ENCODE peak calls at places on chromosomes 5 and 9, in ten cellular contexts. C, F, L, O, B, N, Z, I, M and W are unnamed samples.

GRCh38 chr5:151139646-151140045 is 17.9 kb downstream of the ANXA6 start:
- ATAC-seq in L (no peak), B (no peak), Z (no peak), F (peak; percentile 68), M (no peak), I (no peak), N (no peak), O (no peak), C (no peak), W (no peak)

GRCh38 chr5:37554938-37555337 is 175.8 kb downstream of the WDR70 start:
- ATAC-seq in M (no peak), N (peak; percentile 23), Z (no peak), I (no peak), O (peak; percentile 54), B (no peak), F (no peak), C (no peak), L (peak; percentile 42), W (no peak)

GRCh38 chr5:160083012-160083436 is 36.2 kb downstream of the PWWP2A start:
- ATAC-seq in Z (no peak), L (peak; percentile 75), O (no peak), I (peak; percentile 81), N (no peak), F (no peak), C (no peak), M (no peak), B (no peak), W (no peak)

GRCh38 chr5:143399616-143400540 is 3.6 kb downstream of the NR3C1 start:
- ATAC-seq in M (no peak), Z (no peak), L (no peak), F (no peak), O (no peak), N (no peak), C (no peak), B (no peak), I (no peak), W (no peak)

GRCh38 chr9:8703904-8704303 is 904.3 kb upstream of the DMAC1 start:
- ATAC-seq in O (no peak), F (no peak), N (peak; percentile 69), B (no peak), C (no peak), M (no peak), Z (no peak), L (no peak), I (no peak), W (no peak)

GRCh38 chr5:159050408-159051091 is 49.2 kb downstream of the EBF1 start:
- ATAC-seq in N (peak; percentile 21), B (no peak), O (no peak), Z (peak; percentile 17), I (no peak), C (no peak), M (peak; percentile 35), F (no peak), L (peak; percentile 27), W (peak; percentile 32)

GRCh38 chr5:59458966-59459729 is 434.4 kb downstream of the PDE4D start:
- ATAC-seq in Z (no peak), F (no peak), C (no peak), M (no peak), N (no peak), O (no peak), L (no peak), I (no peak), B (no peak), W (no peak)

GRCh38 chr9:127035423-127035822 is 87.0 kb downstream of the ANGPTL2 start:
- ATAC-seq in N (peak; percentile 56), O (no peak), F (no peak), I (no peak), M (peak; percentile 81), Z (peak; percentile 72), L (no peak), B (no peak), C (peak; percentile 67), W (peak; percentile 90)

GRCh38 chr5:36177715-36178556 is 26.0 kb downstream of the SKP2 start:
- ATAC-seq in M (no peak), O (peak; percentile 45), B (no peak), Z (no peak), L (peak; percentile 89), N (peak; percentile 67), F (no peak), C (peak; percentile 51), I (peak; percentile 85), W (peak; percentile 51)

GRCh38 chr9:71648453-71648852 is 119.9 kb downstream of the CEMIP2 start:
- ATAC-seq in C (no peak), O (no peak), B (no peak), L (no peak), I (no peak), F (no peak), Z (no peak), M (no peak), N (no peak), W (no peak)

DNA sequence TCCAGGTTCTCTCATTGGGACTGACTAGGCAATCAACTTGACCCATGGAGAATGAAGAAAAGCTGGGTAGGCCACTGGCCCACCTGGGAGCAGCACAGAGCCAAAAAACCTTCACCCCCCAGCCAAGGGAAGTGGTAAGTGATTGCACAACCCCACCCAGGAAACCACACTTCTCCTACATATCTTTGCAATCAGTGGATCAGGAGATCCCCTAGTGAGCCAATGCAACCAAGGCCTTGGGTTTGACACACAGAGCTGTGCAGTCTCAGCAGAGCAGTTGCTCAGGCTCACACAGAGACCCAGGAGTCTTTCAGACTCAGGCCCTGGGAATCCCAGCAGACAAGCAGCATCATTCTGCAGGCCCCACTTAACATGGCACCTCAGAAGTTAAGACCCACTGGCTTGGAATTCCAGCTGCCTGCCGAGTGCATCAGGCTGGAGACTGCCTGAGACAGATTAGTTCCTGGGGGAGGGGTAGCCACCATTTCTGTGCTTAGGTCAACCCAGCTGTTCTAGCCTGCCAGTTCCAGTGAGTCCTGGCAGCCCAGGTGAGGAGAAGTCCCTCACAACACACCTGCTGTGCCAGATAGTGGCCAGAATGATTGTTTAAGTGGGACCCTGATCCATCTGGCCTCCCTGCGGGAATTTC is 136.4 kb downstream of the SAXO1 start:
- ATAC-seq in I (no peak), M (no peak), L (no peak), B (no peak), Z (no peak), F (no peak), O (no peak), C (no peak), N (no peak), W (no peak)
- H3K9me3 ChIP-seq in I (no peaks in the 10 kb centered on the region), M (peaks cover 30% of the 10 kb centered on the region), L (peaks cover 10% of the 10 kb centered on the region), B (no peaks in the 10 kb centered on the region), Z (no peaks in the 10 kb centered on the region), F (no peaks in the 10 kb centered on the region), O (peaks cover 18% of the 10 kb centered on the region), C (peaks cover 13% of the 10 kb centered on the region), N (peaks cover 25% of the 10 kb centered on the region), W (peaks cover 41% of the 10 kb centered on the region)

GRCh38 chr5:124206540-124206939 is 539.9 kb downstream of the ZNF608 start:
- ATAC-seq in O (no peak), M (no peak), F (no peak), Z (no peak), C (no peak), I (no peak), B (no peak), L (no peak), N (no peak), W (no peak)
- H3K9me3 ChIP-seq in O (peaks cover 56% of the 10 kb centered on the region), M (peaks cover 13% of the 10 kb centered on the region), F (no peaks in the 10 kb centered on the region), Z (no peaks in the 10 kb centered on the region), C (no peaks in the 10 kb centered on the region), I (peaks cover 13% of the 10 kb centered on the region), B (no peaks in the 10 kb centered on the region), L (no peaks in the 10 kb centered on the region), N (peaks cover 9% of the 10 kb centered on the region), W (no peaks in the 10 kb centered on the region)

DNA sequence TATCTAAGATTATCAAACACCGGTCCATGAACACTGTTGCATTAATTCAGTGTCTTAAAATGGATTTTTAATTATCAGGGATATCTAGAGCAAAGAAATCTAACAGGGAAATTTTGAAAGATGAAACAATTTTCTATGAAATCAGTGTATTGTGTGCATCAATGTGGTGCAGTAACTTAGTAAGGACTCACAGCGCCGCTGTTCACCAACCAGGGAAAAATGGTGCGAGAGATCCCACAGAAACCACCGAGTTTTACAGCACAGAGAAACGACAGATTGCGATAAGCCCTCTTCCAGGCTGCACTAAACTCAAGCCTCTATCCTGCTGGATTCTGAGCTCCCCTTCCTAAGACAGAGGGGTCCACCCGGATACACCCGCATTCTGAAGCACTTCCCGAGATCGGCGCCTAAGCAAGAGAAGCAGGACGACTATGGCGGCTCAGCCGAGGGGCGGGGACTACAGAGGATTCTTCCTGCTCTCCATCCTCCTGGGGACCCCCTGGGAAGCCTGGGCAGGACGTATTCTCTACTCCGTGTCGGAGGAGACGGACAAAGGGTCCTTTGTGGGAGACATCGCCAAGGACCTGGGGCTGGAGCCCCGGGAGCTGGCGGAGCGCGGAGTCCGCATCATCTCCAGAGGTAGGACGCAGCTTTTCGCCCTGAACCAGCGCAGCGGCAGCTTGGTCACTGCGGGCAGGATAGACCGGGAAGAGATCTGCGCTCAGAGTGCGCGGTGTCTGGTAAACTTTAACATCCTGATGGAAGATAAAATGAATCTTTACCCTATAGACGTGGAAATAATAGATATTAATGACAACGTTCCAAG is at the start of gene PCDHGA7:
- ATAC-seq in F (no peak), C (no peak), M (no peak), N (peak; percentile 22), Z (no peak), I (no peak), O (no peak), B (no peak), L (no peak), W (no peak)
- H3K9me3 ChIP-seq in F (peaks cover 19% of the 10 kb centered on the region), C (peaks cover 83% of the 10 kb centered on the region), M (peaks cover 100% of the 10 kb centered on the region), N (peaks cover 77% of the 10 kb centered on the region), Z (no peaks in the 10 kb centered on the region), I (no peaks in the 10 kb centered on the region), O (no peaks in the 10 kb centered on the region), B (peaks cover 4% of the 10 kb centered on the region), L (peaks cover 3% of the 10 kb centered on the region), W (peaks cover 2% of the 10 kb centered on the region)

GRCh38 chr9:135198889-135199288 is 111.4 kb downstream of the OLFM1 start:
- ATAC-seq in F (no peak), L (no peak), N (no peak), B (no peak), O (no peak), I (no peak), Z (no peak), M (no peak), C (no peak), W (no peak)

GRCh38 chr9:135199489-135199888 is 112.0 kb downstream of the OLFM1 start:
- ATAC-seq in Z (no peak), M (no peak), N (no peak), B (no peak), O (no peak), C (no peak), L (no peak), F (no peak), I (no peak), W (no peak)

GRCh38 chr9:135209136-135209535 is 121.7 kb downstream of the OLFM1 start:
- ATAC-seq in Z (no peak), L (no peak), B (no peak), O (no peak), F (no peak), C (no peak), M (no peak), I (no peak), N (no peak), W (no peak)

GRCh38 chr9:135201711-135202110 is 114.2 kb downstream of the OLFM1 start:
- ATAC-seq in C (no peak), I (no peak), L (no peak), Z (no peak), B (no peak), M (no peak), F (no peak), O (no peak), N (no peak), W (no peak)

DNA sequence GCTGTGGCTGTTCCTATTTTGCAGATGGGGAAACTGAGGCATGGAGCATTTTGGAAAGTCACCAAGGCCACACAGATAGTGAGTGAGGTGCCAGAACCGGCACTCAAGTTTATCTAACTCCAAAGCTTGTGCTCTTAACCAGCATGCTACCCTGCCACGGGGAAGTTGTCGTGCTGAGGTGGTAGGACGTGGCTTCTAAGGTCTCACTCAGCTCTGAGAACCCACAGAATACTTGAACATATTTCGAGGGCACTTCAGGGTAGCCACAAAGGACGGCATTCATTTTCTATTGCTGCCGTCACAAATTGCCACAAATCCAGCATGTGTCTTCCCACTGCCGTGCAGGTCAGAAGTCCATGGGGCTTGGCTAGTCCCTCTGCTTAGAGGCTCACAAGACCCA is 116.7 kb downstream of the OLFM1 start:
- ATAC-seq in F (no peak), O (no peak), N (no peak), Z (no peak), L (no peak), C (no peak), B (no peak), I (no peak), M (no peak), W (no peak)
- H3K9me3 ChIP-seq in F (no peaks in the 10 kb centered on the region), O (no peaks in the 10 kb centered on the region), N (no peaks in the 10 kb centered on the region), Z (no peaks in the 10 kb centered on the region), L (no peaks in the 10 kb centered on the region), C (no peaks in the 10 kb centered on the region), B (no peaks in the 10 kb centered on the region), I (no peaks in the 10 kb centered on the region), M (no peaks in the 10 kb centered on the region), W (no peaks in the 10 kb centered on the region)